ENCODE peak calls at places on chromosome 9, in six cellular contexts. X, E, D, W, V and H are unnamed samples.

GRCh38 chr9:88989961-88990570 is 1.2 kb upstream of the S1PR3 start:
- DNase-seq in X (no peak), E (no peak), D (no peak), W (no peak), V (no peak), H (no peak)

GRCh38 chr9:126956929-126957686 is 42.5 kb downstream of the RALGPS1 start:
- DNase-seq in X (peak; percentile 71), E (no peak), D (no peak), W (peak; percentile 66), V (no peak), H (no peak)

GRCh38 chr9:81522721-81523551 is 166.4 kb downstream of the TLE1 start:
- DNase-seq in X (peak; percentile 76), E (no peak), D (no peak), W (no peak), V (peak; percentile 38), H (no peak)

GRCh38 chr9:96884443-96884842 is 30.1 kb upstream of the ZNF782 start:
- DNase-seq in X (peak; percentile 88), E (no peak), D (peak; percentile 28), W (no peak), V (no peak), H (peak; percentile 53)

GRCh38 chr9:33778700-33779351 is 16.5 kb upstream of the PRSS3 start:
- DNase-seq in X (peak; percentile 64), E (no peak), D (no peak), W (no peak), V (no peak), H (no peak)

GRCh38 chr9:105858284-105858683 is 163.9 kb downstream of the TMEM38B start:
- DNase-seq in X (no peak), E (no peak), D (no peak), W (no peak), V (no peak), H (no peak)

GRCh38 chr9:120348951-120349429 is 231.0 kb downstream of the CDK5RAP2 start:
- DNase-seq in X (peak; percentile 64), E (no peak), D (no peak), W (no peak), V (peak; percentile 35), H (no peak)

GRCh38 chr9:134738869-134739659 is 97.5 kb downstream of the COL5A1 start:
- DNase-seq in X (peak; percentile 52), E (no peak), D (no peak), W (no peak), V (peak; percentile 62), H (no peak)

GRCh38 chr9:136011703-136012496 is 50.7 kb upstream of the UBAC1 start:
- DNase-seq in X (peak; percentile 77), E (peak; percentile 87), D (no peak), W (peak; percentile 79), V (peak; percentile 89), H (peak; percentile 33)

GRCh38 chr9:130331573-130331972 is 66.0 kb downstream of the HMCN2 start:
- DNase-seq in X (peak; percentile 80), E (no peak), D (no peak), W (no peak), V (no peak), H (no peak)

GRCh38 chr9:136697821-136698526 is 10.7 kb upstream of the AGPAT2 start:
- DNase-seq in X (no peak), E (no peak), D (no peak), W (no peak), V (no peak), H (peak; percentile 78)

GRCh38 chr9:137304383-137305059 is 2.5 kb upstream of the NRARP start:
- DNase-seq in X (no peak), E (peak; percentile 74), D (no peak), W (peak; percentile 60), V (no peak), H (peak; percentile 38)

GRCh38 chr9:34580358-34580757 is 9.2 kb downstream of the CNTFR start:
- DNase-seq in X (no peak), E (peak; percentile 58), D (no peak), W (no peak), V (no peak), H (no peak)

GRCh38 chr9:71806916-71807315 is 38.6 kb upstream of the CEMIP2 start:
- DNase-seq in X (peak; percentile 71), E (peak; percentile 80), D (peak; percentile 29), W (no peak), V (peak; percentile 48), H (peak; percentile 55)

GRCh38 chr9:100011062-100011681 is 87.6 kb downstream of the ERP44 start:
- DNase-seq in X (peak; percentile 79), E (no peak), D (no peak), W (no peak), V (no peak), H (no peak)

GRCh38 chr9:107173422-107174180 is 109.5 kb upstream of the RAD23B start:
- DNase-seq in X (peak; percentile 36), E (no peak), D (no peak), W (no peak), V (no peak), H (no peak)

GRCh38 chr9:97848582-97849237 is 4.3 kb upstream of the FOXE1 start:
- DNase-seq in X (no peak), E (peak; percentile 92), D (no peak), W (peak; percentile 94), V (peak; percentile 52), H (peak; percentile 71)

GRCh38 chr9:136726631-136727191 is 14.3 kb downstream of the DIPK1B start:
- DNase-seq in X (peak; percentile 32), E (no peak), D (no peak), W (no peak), V (no peak), H (no peak)

DNA sequence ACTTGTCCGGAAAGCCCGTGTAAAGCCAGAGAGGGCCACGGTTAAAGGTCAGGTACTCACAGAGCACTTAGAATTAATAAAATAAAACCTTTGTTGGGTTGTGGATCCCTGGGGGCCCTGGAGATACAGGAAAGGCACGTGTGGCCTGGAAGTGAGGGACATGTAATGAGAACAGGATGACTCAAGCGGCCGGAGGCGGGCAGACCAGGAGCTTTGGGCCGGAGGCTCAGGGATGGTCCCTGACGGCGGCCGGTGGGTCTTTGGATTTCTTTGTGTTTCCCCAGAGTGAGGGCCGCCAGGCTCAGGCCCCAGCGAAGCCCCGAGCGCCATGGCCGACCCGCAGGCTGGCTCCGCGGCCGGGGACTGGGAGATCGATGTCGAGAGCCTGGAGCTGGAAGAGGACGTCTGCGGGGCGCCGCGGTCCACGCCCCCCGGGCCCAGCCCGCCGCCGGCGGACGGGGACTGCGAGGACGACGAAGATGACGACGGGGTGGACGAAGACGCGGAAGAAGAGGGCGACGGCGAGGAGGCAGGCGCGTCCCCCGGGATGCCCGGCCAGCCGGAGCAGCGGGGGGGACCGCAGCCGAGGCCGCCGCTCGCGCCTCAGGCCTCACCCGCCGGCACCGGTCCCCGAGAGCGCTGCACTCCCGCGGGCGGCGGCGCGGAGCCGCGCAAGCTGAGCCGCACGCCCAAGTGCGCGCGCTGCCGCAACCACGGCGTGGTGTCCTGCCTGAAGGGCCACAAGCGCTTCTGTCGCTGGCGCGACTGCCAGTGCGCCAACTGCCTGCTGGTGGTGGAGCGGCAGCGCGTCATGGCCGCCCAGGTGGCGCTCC is 1.3 kb downstream of the DMRT2 start:
- DNase-seq in X (peak; percentile 18), E (no peak), D (no peak), W (peak; percentile 86), V (peak; percentile 66), H (no peak)
- TF ChIP-seq CTCF in X (no peak), E (no peak), D (no peak), W (no peak), V (no peak), H (no peak)

DNA sequence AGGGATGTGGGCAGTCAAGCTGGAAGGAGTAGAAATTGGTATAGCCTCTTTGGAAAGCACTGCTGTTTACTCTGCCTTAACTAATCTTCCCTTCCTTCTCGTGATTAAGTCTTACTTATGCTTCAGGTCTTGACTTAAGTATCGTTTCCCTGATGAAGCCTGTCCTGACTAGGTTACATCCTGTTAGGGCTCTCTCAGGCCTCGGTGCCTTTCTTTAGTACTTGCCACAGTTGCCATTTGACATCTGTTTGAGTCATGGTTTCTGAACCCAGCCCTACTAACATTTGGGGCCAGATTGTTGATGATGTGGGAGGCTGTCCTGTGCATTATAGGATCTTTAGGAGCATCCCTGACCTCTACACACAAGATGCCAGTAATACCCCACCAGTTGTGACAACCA is 94.4 kb downstream of the GAPVD1 start:
- DNase-seq in X (no peak), E (no peak), D (no peak), W (no peak), V (no peak), H (no peak)
- TF ChIP-seq CTCF in X (no peak), E (no peak), D (no peak), W (no peak), V (no peak), H (no peak)

GRCh38 chr9:114048533-114049452 is 29.3 kb downstream of the AMBP start:
- DNase-seq in X (no peak), E (peak; percentile 66), D (no peak), W (peak; percentile 77), V (no peak), H (no peak)

GRCh38 chr9:114049453-114050225 is 28.5 kb downstream of the AMBP start:
- DNase-seq in X (no peak), E (peak; percentile 47), D (no peak), W (no peak), V (no peak), H (no peak)

GRCh38 chr9:114046876-114047275 is 31.2 kb downstream of the AMBP start:
- DNase-seq in X (peak; percentile 39), E (no peak), D (no peak), W (no peak), V (no peak), H (no peak)

GRCh38 chr9:114046237-114046755 is 31.8 kb downstream of the AMBP start:
- DNase-seq in X (no peak), E (no peak), D (no peak), W (no peak), V (no peak), H (no peak)

GRCh38 chr9:114047717-114048116 is 30.4 kb downstream of the AMBP start:
- DNase-seq in X (no peak), E (no peak), D (no peak), W (no peak), V (no peak), H (no peak)
- TF ChIP-seq CTCF in X (peak; percentile 22), E (no peak), D (peak; percentile 24), W (peak; percentile 27), V (peak; percentile 56), H (no peak)

GRCh38 chr9:16053131-16053530 is 500.3 kb downstream of the CCDC171 start:
- DNase-seq in X (no peak), E (no peak), D (no peak), W (no peak), V (no peak), H (no peak)

GRCh38 chr9:16062542-16063240 is 509.8 kb downstream of the CCDC171 start:
- DNase-seq in X (peak; percentile 98), E (no peak), D (peak; percentile 52), W (no peak), V (no peak), H (no peak)

GRCh38 chr9:16057541-16057940 is 504.7 kb downstream of the CCDC171 start:
- DNase-seq in X (no peak), E (no peak), D (no peak), W (no peak), V (no peak), H (no peak)

GRCh38 chr9:16060457-16061129 is 507.8 kb downstream of the CCDC171 start:
- DNase-seq in X (no peak), E (no peak), D (no peak), W (no peak), V (no peak), H (no peak)

DNA sequence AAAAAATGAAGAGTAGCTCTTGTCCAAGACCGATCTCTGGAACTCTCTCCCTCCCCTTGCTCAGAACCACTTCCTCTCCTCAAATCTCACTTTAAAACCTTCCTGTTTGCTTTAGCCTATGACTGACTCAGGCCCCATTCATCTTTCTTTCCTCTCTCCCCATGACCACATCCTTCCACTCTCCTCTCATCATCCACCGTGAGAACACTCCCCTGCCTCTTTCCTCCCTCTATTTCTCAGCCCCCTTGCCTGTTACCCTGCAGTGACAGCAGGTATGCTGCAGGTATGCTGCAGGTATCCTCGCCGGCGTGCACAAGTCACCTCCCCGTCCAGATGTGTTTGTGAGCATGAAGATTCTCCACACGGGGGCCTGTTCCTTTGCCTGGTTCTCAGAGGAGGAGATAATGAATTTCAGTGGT is 505.3 kb downstream of the CCDC171 start:
- DNase-seq in X (peak; percentile 84), E (no peak), D (peak; percentile 31), W (no peak), V (no peak), H (no peak)
- TF ChIP-seq CTCF in X (no peak), E (no peak), D (no peak), W (no peak), V (no peak), H (no peak)